ENCODE peak calls at places on chromosomes 4 and X, in six cellular contexts. V is astrocyte of the spinal cord, E is AG04449, B is cardiac muscle cell, F is fibroblast of lung, C is BE2C. W is an unnamed sample.

GRCh38 chrX:72393836-72394517 is 88.3 kb upstream of the CITED1 start:
- DNase-seq in V (no peak), E (no peak), B (no peak), F (peak), C (no peak), W (no peak)

GRCh38 chrX:9207142-9207541 is 173.2 kb upstream of the FAM9B start:
- DNase-seq in V (no peak), E (no peak), B (peak), F (peak), C (no peak), W (no peak)

GRCh38 chrX:23773601-23774175 is 9.3 kb upstream of the SAT1 start:
- DNase-seq in V (no peak), E (no peak), B (no peak), F (no peak), C (no peak), W (no peak)

GRCh38 chr4:42768125-42768748 is 111.3 kb upstream of the ATP8A1 start:
- DNase-seq in V (no peak), E (no peak), B (no peak), F (no peak), C (no peak), W (no peak)

GRCh38 chr4:127936974-127937373 is 28.0 kb downstream of the MFSD8 start:
- DNase-seq in V (peak), E (no peak), B (peak), F (peak), C (no peak), W (peak)

GRCh38 chr4:113445286-113445685 is 316.3 kb downstream of the CAMK2D start:
- DNase-seq in V (peak), E (peak), B (peak), F (peak), C (no peak), W (peak)

GRCh38 chrX:30806187-30806728 is 82.8 kb downstream of the TAB3 start:
- DNase-seq in V (no peak), E (no peak), B (no peak), F (no peak), C (no peak), W (no peak)

GRCh38 chr4:186485621-186486062 is 69.7 kb downstream of the MTNR1A start:
- DNase-seq in V (peak), E (no peak), B (peak), F (peak), C (peak), W (peak)

GRCh38 chr4:86223472-86223871 is 136.4 kb downstream of the MAPK10 start:
- DNase-seq in V (peak), E (no peak), B (peak), F (peak), C (peak), W (peak)

GRCh38 chr4:6184169-6184568 is 16.2 kb downstream of the JAKMIP1 start:
- DNase-seq in V (no peak), E (no peak), B (no peak), F (no peak), C (no peak), W (no peak)

GRCh38 chr4:38255572-38255971 is 295.4 kb downstream of the PTTG2 start:
- DNase-seq in V (no peak), E (no peak), B (no peak), F (no peak), C (no peak), W (no peak)

GRCh38 chrX:107714196-107714811 is 61.3 kb downstream of the TSC22D3 start:
- DNase-seq in V (peak), E (no peak), B (peak), F (peak), C (no peak), W (peak)

GRCh38 chrX:74449322-74449936 is 28.1 kb downstream of the SLC16A2 start:
- DNase-seq in V (peak), E (no peak), B (no peak), F (no peak), C (no peak), W (no peak)

GRCh38 chr4:121711263-121712000 is 14.7 kb upstream of the ANXA5 start:
- DNase-seq in V (peak), E (peak), B (peak), F (peak), C (peak), W (peak)

GRCh38 chr4:24645765-24646550 is 61.6 kb upstream of the DHX15 start:
- DNase-seq in V (no peak), E (no peak), B (no peak), F (peak), C (peak), W (no peak)

GRCh38 chrX:108537005-108537404 is 97.4 kb downstream of the COL4A5 start:
- DNase-seq in V (peak), E (no peak), B (peak), F (peak), C (peak), W (peak)

GRCh38 chr4:24470681-24471622 is 113.4 kb downstream of the DHX15 start:
- DNase-seq in V (peak), E (no peak), B (peak), F (peak), C (peak), W (peak)

GRCh38 chrX:105191878-105192277 is 28.6 kb downstream of the TEX13A start:
- DNase-seq in V (peak), E (no peak), B (peak), F (no peak), C (no peak), W (no peak)

GRCh38 chr4:133324491-133324890 is 175.4 kb downstream of the PCDH10 start:
- DNase-seq in V (no peak), E (no peak), B (no peak), F (no peak), C (no peak), W (no peak)

GRCh38 chr4:3106339-3107186 is 32.1 kb downstream of the HTT start:
- DNase-seq in V (peak), E (no peak), B (peak), F (peak), C (peak), W (peak)

GRCh38 chr4:142331646-142332045 is 514.5 kb downstream of the INPP4B start:
- DNase-seq in V (peak), E (peak), B (peak), F (peak), C (no peak), W (peak)

GRCh38 chr4:37561803-37562207 is 124.4 kb downstream of the RELL1 start:
- DNase-seq in V (peak), E (peak), B (peak), F (peak), C (no peak), W (peak)

GRCh38 chr4:22969314-22969896 is 276.7 kb downstream of the GBA3 start:
- DNase-seq in V (peak), E (peak), B (peak), F (peak), C (no peak), W (peak)

GRCh38 chr4:40737882-40738281 is 11.9 kb upstream of the NSUN7 start:
- DNase-seq in V (no peak), E (no peak), B (no peak), F (no peak), C (no peak), W (no peak)

GRCh38 chr4:40734497-40734896 is 15.3 kb upstream of the NSUN7 start:
- DNase-seq in V (no peak), E (no peak), B (no peak), F (no peak), C (no peak), W (no peak)

GRCh38 chr4:40739347-40739746 is 10.4 kb upstream of the NSUN7 start:
- DNase-seq in V (no peak), E (no peak), B (no peak), F (no peak), C (no peak), W (no peak)

GRCh38 chr4:40733752-40734151 is 16.0 kb upstream of the NSUN7 start:
- DNase-seq in V (no peak), E (no peak), B (no peak), F (no peak), C (no peak), W (no peak)

DNA sequence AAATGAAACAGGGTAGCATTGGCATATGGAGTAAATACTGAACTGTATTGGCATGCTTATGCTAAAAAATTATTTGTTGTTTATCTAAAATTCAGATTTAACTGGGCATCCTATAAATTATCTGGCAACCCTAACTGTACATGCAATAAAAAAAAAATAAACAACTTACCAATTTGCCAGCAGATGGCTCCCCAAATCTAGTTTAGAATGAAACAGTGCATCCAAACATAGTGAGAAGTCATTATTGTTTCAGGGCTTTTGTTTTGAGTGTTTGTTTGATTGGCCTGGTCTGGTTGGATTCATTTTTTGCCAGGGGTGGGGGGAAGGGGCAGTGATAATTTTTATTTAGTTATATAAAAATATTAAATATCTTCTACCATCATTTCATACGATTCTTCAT is 12.8 kb upstream of the NSUN7 start:
- DNase-seq in V (peak), E (no peak), B (peak), F (peak), C (no peak), W (peak)
- TF ChIP-seq CTCF in V (peak), E (peak), B (peak), F (peak), C (peak), W (peak)

DNA sequence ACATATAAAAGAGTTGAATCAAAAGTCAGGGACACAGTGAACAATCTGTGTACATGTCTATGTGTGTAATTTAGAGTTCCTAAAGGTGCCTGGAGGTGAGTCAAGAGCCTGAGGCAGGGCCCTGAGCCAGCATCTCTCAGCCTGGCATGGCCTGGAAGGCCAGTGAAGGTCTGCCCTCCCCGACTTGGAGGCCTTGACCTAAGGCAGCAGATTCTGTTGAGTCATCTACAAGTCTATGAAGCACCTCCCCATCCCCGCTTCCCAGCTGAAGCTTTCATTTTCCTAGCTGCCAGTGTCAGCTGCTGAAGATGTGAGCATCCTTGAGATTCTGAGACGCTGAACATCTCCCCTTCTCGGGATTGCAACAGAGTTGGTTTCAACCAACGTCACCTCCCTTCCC is 583.9 kb downstream of the BCOR start:
- DNase-seq in V (no peak), E (no peak), B (peak), F (no peak), C (no peak), W (peak)
- H3K4me3 ChIP-seq in V (no peak), E (no peak), B (no peak), F (no peak), C (no peak), W (no peak)

DNA sequence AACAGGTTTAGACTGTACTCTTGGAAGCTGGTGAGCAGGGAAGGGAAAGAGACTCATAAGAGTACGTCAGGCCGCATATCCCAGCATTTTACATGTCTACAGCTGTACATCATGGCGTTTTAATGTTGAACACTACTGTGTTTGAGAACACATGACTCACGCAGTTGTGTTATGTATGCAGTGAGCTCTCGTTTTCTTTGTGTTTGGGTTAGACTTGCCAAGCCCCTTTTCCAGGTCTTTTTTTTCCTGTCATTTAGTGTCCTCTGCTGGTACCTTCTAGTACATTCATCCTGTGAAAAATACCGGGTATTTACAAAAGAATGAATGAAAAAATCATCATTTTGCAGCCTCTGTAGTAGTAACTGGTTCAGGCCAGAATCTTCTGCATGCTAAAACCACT is 35.3 kb downstream of the SMS start:
- DNase-seq in V (peak), E (no peak), B (peak), F (peak), C (no peak), W (peak)
- TF ChIP-seq CTCF in V (peak), E (peak), B (peak), F (peak), C (peak), W (peak)

GRCh38 chr4:47913328-47913727 is 1.1 kb downstream of the NFXL1 start:
- DNase-seq in V (peak), E (no peak), B (peak), F (peak), C (no peak), W (peak)
- H3K4me3 ChIP-seq in V (peak), E (peak), B (peak), F (peak), C (peak), W (peak)

GRCh38 chr4:173014836-173015235 is 153.8 kb upstream of the GALNT7 start:
- DNase-seq in V (no peak), E (no peak), B (no peak), F (no peak), C (no peak), W (no peak)
- TF ChIP-seq CTCF in V (no peak), E (no peak), B (no peak), F (no peak), C (no peak), W (no peak)

DNA sequence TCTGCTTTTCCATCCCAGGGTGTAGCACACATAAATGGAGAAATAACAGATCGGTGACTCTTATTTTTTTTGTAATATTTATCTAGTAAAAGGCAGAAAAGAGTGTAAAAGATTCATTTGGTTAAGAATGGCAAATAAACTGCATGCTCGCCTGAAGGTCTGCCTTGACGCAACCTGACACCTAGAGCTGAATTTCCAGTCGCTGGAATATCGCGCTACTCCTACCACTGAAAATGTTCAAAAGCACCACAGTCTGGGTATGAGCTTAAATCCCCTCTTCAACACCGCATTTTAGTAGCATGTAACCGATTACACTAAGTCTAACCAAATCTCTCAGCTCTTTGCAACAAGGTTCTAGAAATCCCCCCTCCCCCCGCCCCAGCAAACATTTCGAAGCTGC is 1.6 kb downstream of the FGF13 start:
- DNase-seq in V (peak), E (no peak), B (no peak), F (no peak), C (no peak), W (no peak)
- H3K4me3 ChIP-seq in V (no peak), E (no peak), B (peak), F (no peak), C (no peak), W (no peak)

GRCh38 chr4:15682340-15682725 is 706 bp downstream of the FAM200B start:
- DNase-seq in V (peak), E (no peak), B (peak), F (no peak), C (no peak), W (peak)

GRCh38 chr4:15681067-15681371 is 608 bp upstream of the FAM200B start:
- DNase-seq in V (no peak), E (no peak), B (no peak), F (no peak), C (no peak), W (no peak)

GRCh38 chr4:15684498-15684897 is 2.9 kb downstream of the FAM200B start:
- DNase-seq in V (no peak), E (no peak), B (no peak), F (no peak), C (no peak), W (no peak)

GRCh38 chr4:15682790-15683495 is 1.3 kb downstream of the FAM200B start:
- DNase-seq in V (no peak), E (no peak), B (peak), F (no peak), C (no peak), W (no peak)

DNA sequence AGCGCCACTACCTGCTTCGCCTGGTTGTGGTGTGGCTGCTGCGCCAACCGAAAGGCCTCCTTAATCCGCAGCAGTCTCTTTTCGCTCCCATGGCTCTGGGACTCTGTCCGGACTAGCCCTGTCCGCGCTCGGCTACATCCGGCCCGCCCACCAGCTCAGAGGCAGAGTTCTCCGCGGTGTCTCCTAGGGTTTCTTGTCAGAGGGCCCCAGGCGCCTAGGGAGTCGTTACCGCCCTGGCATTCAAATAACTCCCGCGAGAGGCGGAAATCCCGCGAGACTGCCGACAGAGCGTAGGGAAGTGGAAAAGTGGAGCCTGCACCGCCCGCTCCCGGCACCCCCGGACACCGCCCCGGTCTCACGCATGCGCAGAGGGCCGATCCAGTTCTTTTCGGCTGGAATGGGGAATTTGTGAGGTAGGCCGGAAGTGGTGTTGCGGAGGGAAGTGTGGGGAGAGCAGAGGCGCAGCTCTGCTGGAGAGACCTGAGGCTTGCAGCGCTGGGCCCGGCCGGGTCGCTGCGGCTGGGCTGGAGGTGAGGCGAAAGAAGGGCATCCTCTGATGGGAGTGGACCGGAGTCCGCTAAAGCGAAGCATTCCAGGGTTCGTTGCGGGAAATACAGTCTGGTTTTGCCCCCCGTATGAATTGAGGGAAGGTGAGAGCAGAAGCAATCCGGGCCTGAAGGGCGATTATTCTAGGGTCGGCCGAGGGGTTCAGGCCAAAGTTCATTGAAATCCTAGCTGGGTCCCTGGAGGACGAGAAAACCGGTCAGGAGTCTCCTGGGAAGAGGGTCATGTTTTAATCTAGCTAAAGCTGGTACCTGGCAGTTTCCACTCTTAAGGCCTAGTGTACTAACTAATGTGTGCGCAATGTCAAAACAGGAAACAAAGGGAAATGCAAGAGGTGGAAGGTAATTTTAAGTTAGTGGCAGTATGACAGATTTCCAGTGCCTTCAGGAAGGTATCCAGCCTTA is at the start of gene FAM200B:
- DNase-seq in V (peak), E (peak), B (peak), F (peak), C (peak), W (peak)
- TF ChIP-seq CTCF in V (peak), E (no peak), B (peak), F (no peak), C (no peak), W (no peak)